ENCODE peak calls at places on chromosomes 12 and 14, in five cellular contexts. O is CD8-positive, alpha-beta memory T cell; A is right atrium auricular region; R is psoas muscle; S is CD8-positive, alpha-beta T cell. J is an unnamed sample.
A peak's percentile ranks its signal among the peaks of the same experiment; 100 is the strongest.

GRCh38 chr12:48601013-48601756 is 31.3 kb upstream of the LALBA start:
- DNase-seq in O (no peak), A (no peak), R (no peak), S (no peak), J (no peak)

GRCh38 chr12:122102331-122102730 is 23.8 kb downstream of the MLXIP start:
- DNase-seq in O (no peak), A (no peak), R (no peak), S (no peak), J (no peak)

GRCh38 chr12:112105891-112106290 is 2.7 kb downstream of the NAA25 start:
- DNase-seq in O (no peak), A (no peak), R (no peak), S (no peak), J (no peak)

GRCh38 chr12:130097342-130097741 is 64.9 kb upstream of the FZD10 start:
- DNase-seq in O (no peak), A (no peak), R (no peak), S (no peak), J (no peak)

GRCh38 chr12:1083888-1084262 is 92.9 kb downstream of the ERC1 start:
- DNase-seq in O (no peak), A (no peak), R (no peak), S (no peak), J (peak; percentile 53)

GRCh38 chr12:92396647-92397258 is 251.1 kb upstream of the BTG1 start:
- DNase-seq in O (no peak), A (no peak), R (no peak), S (no peak), J (no peak)

GRCh38 chr12:39102474-39103209 is 197.3 kb upstream of the CPNE8 start:
- DNase-seq in O (no peak), A (no peak), R (no peak), S (no peak), J (no peak)

GRCh38 chr14:22981090-22982012 is 1.0 kb downstream of the AJUBA start:
- DNase-seq in O (no peak), A (no peak), R (no peak), S (no peak), J (peak; percentile 70)

GRCh38 chr14:104666981-104667380 is 22.4 kb upstream of the INF2 start:
- DNase-seq in O (no peak), A (no peak), R (no peak), S (no peak), J (no peak)

GRCh38 chr12:42364692-42365091 is 38.7 kb downstream of the PPHLN1 start:
- DNase-seq in O (no peak), A (no peak), R (no peak), S (no peak), J (no peak)

GRCh38 chr12:6333029-6333428 is 8.8 kb downstream of the TNFRSF1A start:
- DNase-seq in O (peak; percentile 26), A (no peak), R (no peak), S (no peak), J (no peak)

GRCh38 chr12:51404627-51405026 is 13.4 kb upstream of the GALNT6 start:
- DNase-seq in O (no peak), A (no peak), R (no peak), S (no peak), J (no peak)

GRCh38 chr12:14723763-14724162 is 27.4 kb upstream of the GUCY2C start:
- DNase-seq in O (peak; percentile 48), A (peak; percentile 64), R (no peak), S (peak; percentile 10), J (no peak)

DNA sequence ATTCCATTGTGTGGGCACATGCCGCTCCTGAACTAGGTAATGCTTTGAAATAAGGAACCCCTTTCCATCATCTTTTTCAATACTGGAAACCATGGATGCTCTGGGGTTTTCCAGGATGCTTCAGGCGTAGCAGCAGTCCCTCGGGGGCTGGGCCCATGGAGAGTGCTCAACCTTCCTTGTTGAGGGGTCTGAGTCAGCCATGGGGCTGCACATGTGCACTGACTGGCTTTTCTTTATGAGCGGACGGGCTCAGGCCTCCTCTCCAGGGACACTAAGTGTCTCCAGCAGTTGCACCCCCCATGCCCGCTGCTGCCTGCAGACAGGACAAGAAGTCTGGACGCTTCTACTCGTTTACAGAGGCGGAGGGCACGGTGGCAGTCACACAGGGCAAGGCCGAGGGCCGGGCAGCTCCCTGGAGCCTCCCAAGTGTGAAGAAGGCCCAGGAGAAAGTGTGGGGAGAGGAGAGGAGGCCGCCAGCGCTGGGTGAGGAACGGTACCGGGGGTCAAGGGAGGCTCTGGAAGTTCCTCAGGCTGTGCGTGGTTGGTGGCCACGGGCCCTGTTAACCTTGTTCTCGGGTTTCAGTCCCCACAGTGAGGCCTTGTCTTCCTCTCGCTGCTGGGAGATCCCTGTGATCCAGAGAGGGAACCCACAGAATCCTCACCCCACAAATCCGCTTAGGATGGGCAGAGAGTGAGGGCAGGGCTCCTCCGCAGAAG is 51.2 kb downstream of the TEAD4 start:
- DNase-seq in O (no peak), A (no peak), R (no peak), S (no peak), J (no peak)
- H3K27ac ChIP-seq in O (no peak overlapping the region), A (no peak overlapping the region), R (no peak overlapping the region), S (no peak overlapping the region), J (no peak overlapping the region)

DNA sequence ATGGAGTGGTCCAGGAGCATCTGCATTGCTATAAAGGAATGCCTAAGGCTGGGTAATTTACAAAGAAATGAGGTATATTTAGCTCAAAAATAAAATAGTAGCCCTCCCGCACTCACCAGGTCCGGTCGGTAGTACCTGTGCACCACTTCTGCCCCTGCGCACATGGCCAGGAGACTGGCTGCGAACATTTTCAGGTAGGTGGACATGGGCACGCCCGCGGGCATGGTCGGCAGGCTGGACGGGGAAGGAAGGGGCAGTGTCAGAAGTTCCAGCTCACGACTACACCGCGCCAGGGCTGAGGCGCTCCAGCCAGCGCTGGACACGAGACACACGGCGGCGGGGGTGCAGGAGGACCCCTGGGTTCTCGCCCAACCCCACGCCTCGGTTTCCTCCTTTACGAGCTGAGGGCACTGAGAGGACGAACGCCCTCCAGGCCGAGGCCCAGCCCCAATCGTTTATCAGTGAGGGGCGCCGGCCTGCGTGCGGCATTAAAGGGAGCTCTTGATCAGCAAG is 9.1 kb upstream of the TDG start:
- DNase-seq in O (no peak), A (no peak), R (no peak), S (no peak), J (no peak)
- H3K4me1 ChIP-seq in O (peaks cover 14% of the 10 kb centered on the region), A (peaks cover 25% of the 10 kb centered on the region), R (peaks cover 20% of the 10 kb centered on the region), S (peaks cover 22% of the 10 kb centered on the region), J (peaks cover 12% of the 10 kb centered on the region)

GRCh38 chr12:80714846-80715245 is 1.9 kb upstream of the MYF5 start:
- DNase-seq in O (no peak), A (no peak), R (no peak), S (no peak), J (no peak)

GRCh38 chr12:80713419-80713818 is 3.3 kb upstream of the MYF5 start:
- DNase-seq in O (no peak), A (no peak), R (no peak), S (no peak), J (no peak)

GRCh38 chr12:80714055-80714454 is 2.7 kb upstream of the MYF5 start:
- DNase-seq in O (no peak), A (no peak), R (peak; percentile 66), S (no peak), J (no peak)

GRCh38 chr12:80711866-80712265 is 4.4 kb downstream of the MYF6 start:
- DNase-seq in O (no peak), A (no peak), R (no peak), S (no peak), J (no peak)

DNA sequence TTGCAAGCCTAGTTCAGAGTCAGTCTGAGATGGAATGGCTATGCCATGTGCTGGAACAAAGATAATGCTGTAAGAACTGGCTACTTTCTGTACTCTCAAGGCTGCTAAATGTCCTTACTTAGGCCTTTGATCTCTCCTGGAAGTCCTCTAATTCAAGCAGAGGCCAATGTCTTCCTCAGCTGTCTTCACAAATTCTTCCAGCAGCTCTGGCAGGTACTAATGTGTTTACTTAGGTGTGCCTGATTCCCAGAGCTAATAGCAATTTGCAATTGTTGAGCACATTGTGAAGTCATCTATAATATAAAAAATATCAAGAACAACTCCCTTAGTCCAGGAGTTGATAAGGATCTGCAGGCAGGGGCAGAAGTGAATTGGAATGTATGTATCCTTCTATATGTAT is 3.8 kb upstream of the MYF5 start:
- DNase-seq in O (no peak), A (no peak), R (no peak), S (no peak), J (no peak)
- H3K27me3 ChIP-seq in O (no peaks in the 10 kb centered on the region), A (no peaks in the 10 kb centered on the region), R (no peaks in the 10 kb centered on the region), S (peaks cover 3% of the 10 kb centered on the region), J (no peaks in the 10 kb centered on the region)

DNA sequence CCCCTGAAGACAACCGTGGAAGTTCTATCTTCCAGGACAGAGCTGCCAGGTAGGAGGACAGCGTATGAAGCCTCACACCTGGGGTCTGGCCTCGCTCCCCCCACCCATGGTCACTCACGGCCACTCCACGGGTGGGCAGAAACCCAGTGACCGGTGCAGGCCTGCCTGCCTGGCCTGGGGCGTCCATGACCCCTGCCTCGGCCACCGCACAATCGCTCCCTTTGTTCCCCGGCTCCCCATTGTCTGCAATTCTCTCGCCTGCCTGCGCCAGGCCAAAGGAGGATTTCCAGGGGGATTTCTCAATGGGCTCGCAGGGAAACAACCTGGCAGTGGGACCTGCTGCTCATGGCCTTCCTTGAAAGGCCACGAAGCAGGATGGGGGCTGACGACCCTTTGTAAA is 22.6 kb downstream of the CCDC85C start:
- DNase-seq in O (no peak), A (no peak), R (no peak), S (no peak), J (peak; percentile 48)
- H3K27ac ChIP-seq in O (no peak overlapping the region), A (no peak overlapping the region), R (no peak overlapping the region), S (no peak overlapping the region), J (no peak overlapping the region)

DNA sequence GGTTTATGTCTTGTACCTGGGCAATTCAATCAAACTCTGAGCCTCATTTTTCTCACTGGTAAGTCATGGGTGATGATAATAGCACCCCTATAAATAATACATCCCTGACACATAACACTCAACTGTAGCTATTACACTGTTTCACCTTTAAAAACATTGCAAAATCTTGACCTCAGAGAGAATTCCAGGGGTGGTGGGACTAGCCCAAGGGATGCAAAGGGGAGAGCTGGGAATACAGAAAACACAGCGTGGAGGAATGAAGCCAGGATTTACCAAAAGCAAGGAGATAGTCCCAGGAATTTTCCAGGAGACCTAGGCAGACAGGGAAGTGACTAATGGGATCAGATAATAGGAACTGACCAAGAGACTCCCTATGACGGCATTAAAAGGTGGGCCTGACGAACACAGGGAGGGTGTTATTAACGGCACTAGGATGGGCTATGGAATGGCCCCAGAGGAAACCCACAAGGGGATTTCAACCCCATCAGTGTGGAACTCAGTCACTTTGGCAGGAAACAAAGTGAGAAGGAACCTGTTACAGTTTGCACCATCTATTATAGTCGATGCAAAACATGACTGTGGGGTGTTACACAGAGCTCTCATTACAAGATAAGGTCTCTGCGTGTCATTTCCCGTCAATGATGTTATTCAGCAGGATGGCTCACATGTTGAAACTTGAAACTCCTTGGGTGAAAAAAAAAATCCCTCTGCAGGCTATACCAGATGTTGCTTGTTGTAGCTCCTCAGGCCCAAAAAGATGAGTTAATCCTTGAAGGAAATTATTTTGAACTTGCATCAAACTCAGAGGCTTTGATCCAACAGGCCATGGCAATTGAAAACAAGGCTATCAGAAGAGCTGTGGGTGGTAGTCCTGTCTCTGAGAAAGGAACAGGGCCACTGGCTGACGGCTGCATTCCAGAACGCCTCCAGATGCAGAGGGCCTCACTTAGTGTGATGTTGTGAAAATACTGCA is 58.7 kb downstream of the DRAM1 start:
- DNase-seq in O (no peak), A (peak; percentile 90), R (peak; percentile 80), S (no peak), J (no peak)
- H3K4me1 ChIP-seq in O (no peaks in the 10 kb centered on the region), A (peaks cover 8% of the 10 kb centered on the region), R (no peaks in the 10 kb centered on the region), S (no peaks in the 10 kb centered on the region), J (no peaks in the 10 kb centered on the region)